ENCODE peak calls at places on chromosome 21, in eight cellular contexts. G is A673, J is HCT116, O is sigmoid colon, I is fibroblast of lung, T is tibial artery, F is right lobe of liver, N is breast epithelium. E is an unnamed sample.

GRCh38 chr21:31108969-31109368 is 70.7 kb upstream of the KRTAP19-8 start:
- DNase-seq in I (peak; percentile 46), O (no peak), F (no peak), G (peak; percentile 37), J (no peak), T (no peak), N (no peak), E (no peak)

GRCh38 chr21:41349607-41350390 is 12.0 kb upstream of the MX2 start:
- DNase-seq in O (no peak), N (no peak), T (no peak), F (no peak), J (no peak), I (no peak), G (no peak), E (no peak)

GRCh38 chr21:25421327-25422028 is 185.8 kb downstream of the MRPL39 start:
- DNase-seq in O (no peak), I (peak; percentile 76), J (no peak), T (no peak), F (no peak), G (peak; percentile 70), N (no peak), E (peak; percentile 45)

GRCh38 chr21:42975886-42976608 is 1.7 kb downstream of the PKNOX1 start:
- DNase-seq in G (no peak), F (no peak), I (peak; percentile 32), J (no peak), N (no peak), O (no peak), T (no peak), E (no peak)

GRCh38 chr21:25862596-25862995 is 127.8 kb downstream of the GABPA start:
- DNase-seq in N (no peak), I (peak; percentile 68), F (no peak), T (no peak), G (peak; percentile 56), O (no peak), J (peak; percentile 18), E (no peak)

GRCh38 chr21:43879348-43880110 is 14.5 kb downstream of the AGPAT3 start:
- DNase-seq in O (no peak), G (no peak), J (no peak), I (no peak), F (no peak), N (no peak), T (peak; percentile 55), E (no peak)

GRCh38 chr21:19130379-19131028 is 726.9 kb upstream of the TMPRSS15 start:
- DNase-seq in O (no peak), T (no peak), F (no peak), N (no peak), G (no peak), I (no peak), J (no peak), E (no peak)

GRCh38 chr21:32448803-32449594 is 36.5 kb downstream of the EVA1C start:
- DNase-seq in N (no peak), I (peak; percentile 12), G (no peak), J (no peak), F (no peak), T (no peak), O (no peak), E (no peak)

GRCh38 chr21:43266534-43266933 is 97.7 kb downstream of the CRYAA start:
- DNase-seq in N (no peak), I (peak; percentile 8), G (no peak), T (no peak), O (no peak), F (no peak), J (no peak), E (no peak)

GRCh38 chr21:43280949-43281633 is 112.3 kb downstream of the CRYAA start:
- DNase-seq in N (no peak), T (no peak), F (peak; percentile 42), G (no peak), J (no peak), I (no peak), O (no peak), E (no peak)

GRCh38 chr21:39175154-39175553 is 8.1 kb downstream of the PSMG1 start:
- DNase-seq in F (no peak), N (no peak), O (no peak), J (no peak), I (peak; percentile 62), T (no peak), G (peak; percentile 40), E (no peak)
- H3K36me3 ChIP-seq in F (peaks cover 17% of the 10 kb centered on the region), N (no peaks in the 10 kb centered on the region), O (no peaks in the 10 kb centered on the region), J (peaks cover 54% of the 10 kb centered on the region), I (peaks cover 4% of the 10 kb centered on the region), T (peaks cover 51% of the 10 kb centered on the region), G (peaks cover 25% of the 10 kb centered on the region), E (peaks cover 6% of the 10 kb centered on the region)

GRCh38 chr21:34800797-34801518 is 132.2 kb downstream of the CLIC6 start:
- DNase-seq in N (no peak), O (no peak), F (no peak), I (peak; percentile 50), T (no peak), G (no peak), J (no peak), E (no peak)
- H3K4me1 ChIP-seq in N (peaks cover 23% of the 10 kb centered on the region), O (no peaks in the 10 kb centered on the region), F (peaks cover 16% of the 10 kb centered on the region), I (peaks cover 17% of the 10 kb centered on the region), T (no peaks in the 10 kb centered on the region), G (no peaks in the 10 kb centered on the region), J (peaks cover 80% of the 10 kb centered on the region), E (no peaks in the 10 kb centered on the region)

GRCh38 chr21:29192999-29193563 is 62.6 kb downstream of the MAP3K7CL start:
- DNase-seq in T (no peak), F (no peak), J (no peak), N (no peak), G (peak; percentile 86), O (no peak), I (no peak), E (no peak)
- H3K27ac ChIP-seq in T (no peak overlapping the region), F (peak overlapping the region; percentile 79), J (no peak overlapping the region), N (no peak overlapping the region), G (peak overlapping the region; percentile 83), O (no peak overlapping the region), I (no peak overlapping the region), E (no peak overlapping the region)

GRCh38 chr21:46540087-46540710 is 64.7 kb downstream of the S100B start:
- DNase-seq in T (no peak), N (peak; percentile 18), O (peak; percentile 17), J (no peak), F (no peak), I (no peak), G (no peak), E (no peak)
- H3K36me3 ChIP-seq in T (peaks cover 98% of the 10 kb centered on the region), N (peaks cover 4% of the 10 kb centered on the region), O (peaks cover 16% of the 10 kb centered on the region), J (peaks cover 16% of the 10 kb centered on the region), F (peaks cover 50% of the 10 kb centered on the region), I (peaks cover 13% of the 10 kb centered on the region), G (peaks cover 3% of the 10 kb centered on the region), E (peaks cover 13% of the 10 kb centered on the region)

DNA sequence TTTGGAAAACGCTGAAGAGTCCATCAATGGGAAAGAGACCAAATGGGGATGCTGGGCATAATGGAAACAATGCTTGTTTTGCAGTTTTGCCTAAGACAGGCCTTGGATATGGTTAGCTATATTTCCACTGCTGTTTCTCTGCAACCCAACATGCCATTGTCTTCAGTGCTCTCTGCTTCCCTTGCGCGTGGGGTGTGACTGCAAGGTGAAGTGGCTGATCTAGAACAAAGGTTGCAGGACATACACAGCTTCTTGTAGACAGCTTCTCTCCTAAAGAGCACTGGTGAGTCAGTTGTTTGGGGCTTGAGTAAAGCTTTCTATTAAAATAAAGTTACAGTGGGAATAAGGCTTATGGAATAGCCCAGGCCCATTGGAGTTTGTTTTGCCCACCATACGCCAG is 33.0 kb downstream of the RUNX1 start:
- DNase-seq in J (no peak), O (no peak), F (no peak), I (no peak), G (no peak), T (no peak), N (no peak), E (no peak)
- H3K4me1 ChIP-seq in J (peaks cover 8% of the 10 kb centered on the region), O (no peaks in the 10 kb centered on the region), F (peaks cover 12% of the 10 kb centered on the region), I (no peaks in the 10 kb centered on the region), G (no peaks in the 10 kb centered on the region), T (no peaks in the 10 kb centered on the region), N (no peaks in the 10 kb centered on the region), E (no peaks in the 10 kb centered on the region)

GRCh38 chr21:26881504-26882228 is 36.5 kb upstream of the ADAMTS1 start:
- DNase-seq in F (no peak), O (no peak), N (no peak), T (no peak), J (no peak), G (peak; percentile 40), I (peak; percentile 65), E (no peak)
- H3K27ac ChIP-seq in F (no peak overlapping the region), O (no peak overlapping the region), N (no peak overlapping the region), T (no peak overlapping the region), J (no peak overlapping the region), G (no peak overlapping the region), I (no peak overlapping the region), E (no peak overlapping the region)

GRCh38 chr21:46355161-46356004 is 31.4 kb downstream of the PCNT start:
- DNase-seq in O (no peak), I (no peak), T (no peak), G (no peak), J (no peak), F (no peak), N (no peak), E (no peak)
- H3K36me3 ChIP-seq in O (peaks cover 15% of the 10 kb centered on the region), I (peaks cover 25% of the 10 kb centered on the region), T (peaks cover 100% of the 10 kb centered on the region), G (peaks cover 40% of the 10 kb centered on the region), J (peaks cover 24% of the 10 kb centered on the region), F (peaks cover 41% of the 10 kb centered on the region), N (peaks cover 18% of the 10 kb centered on the region), E (peaks cover 47% of the 10 kb centered on the region)

DNA sequence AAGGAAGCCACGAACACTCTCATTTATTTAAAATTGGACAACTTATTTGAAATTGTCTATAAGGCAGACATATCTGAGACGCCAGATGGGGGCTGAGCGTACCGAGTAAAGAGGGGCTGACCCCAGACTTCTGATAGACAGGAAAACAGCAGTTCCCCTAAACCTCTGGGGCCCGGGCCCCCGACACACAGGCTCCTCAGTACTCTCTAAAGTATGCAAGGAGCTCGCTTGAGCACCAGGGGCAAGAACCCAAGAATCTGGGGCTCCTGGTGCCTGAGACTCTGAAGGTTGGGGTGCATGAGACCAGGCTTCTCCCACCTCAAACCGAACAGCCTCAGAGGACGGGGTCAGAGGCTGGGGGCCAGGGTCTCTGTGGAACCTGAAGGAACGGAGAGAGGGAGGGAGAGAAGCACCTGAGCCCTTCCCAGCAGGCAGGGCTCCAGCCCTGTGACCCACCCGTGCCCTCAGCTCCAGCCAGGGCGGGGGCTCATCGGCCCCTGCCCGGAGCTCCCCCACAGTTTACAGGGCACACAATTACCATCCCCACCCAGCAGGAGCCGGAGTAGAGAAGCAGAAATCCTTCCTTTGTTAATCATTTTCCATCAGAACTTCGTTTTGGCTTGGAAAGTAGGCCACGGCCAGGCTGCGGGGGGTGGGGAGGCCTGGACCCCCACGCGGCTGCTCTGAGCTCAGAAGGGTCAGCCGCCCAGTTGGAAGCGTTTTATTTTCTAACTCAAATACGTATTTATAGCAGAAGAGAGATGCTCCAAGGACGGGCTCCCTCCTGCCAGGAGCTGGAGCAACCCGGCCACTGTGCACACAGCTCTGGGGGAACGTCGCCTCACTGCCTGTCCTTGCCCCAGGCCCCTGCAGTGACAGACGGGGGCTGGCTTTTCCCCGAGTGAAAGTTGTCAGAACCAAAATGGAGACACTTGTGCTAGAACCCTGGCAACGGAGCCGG is 42.9 kb upstream of the ADARB1 start:
- DNase-seq in J (no peak), I (no peak), G (no peak), T (peak; percentile 67), O (peak; percentile 60), N (no peak), F (no peak), E (no peak)
- H3K4me1 ChIP-seq in J (no peaks in the 10 kb centered on the region), I (peaks cover 15% of the 10 kb centered on the region), G (peaks cover 7% of the 10 kb centered on the region), T (peaks cover 91% of the 10 kb centered on the region), O (no peaks in the 10 kb centered on the region), N (no peaks in the 10 kb centered on the region), F (no peaks in the 10 kb centered on the region), E (peaks cover 5% of the 10 kb centered on the region)